ENCODE peak calls at places on chromosomes 12 and 14, in five cellular contexts. C is stimulated activated naive B cell treated with anti-CD40 and anti-IgM and Interleukin-4, amounts not matched to agents 10 μg/mL and 1 μg/mL and 100 μg/mL, for 72 hours; R is Peyer's patch; T is posterior vena cava; E is NCI-H1105. V is an unnamed sample.

GRCh38 chr12:121288941-121289340 is 7.6 kb downstream of the CAMKK2 start:
- DNase-seq in E (no peak), C (no peak), R (no peak), T (no peak), V (no peak)

GRCh38 chr12:48092606-48093005 is 13.3 kb downstream of the SENP1 start:
- DNase-seq in E (no peak), R (no peak), T (no peak), C (no peak), V (no peak)

GRCh38 chr14:67218126-67218525 is 23.1 kb upstream of the PALS1 start:
- DNase-seq in C (no peak), R (no peak), E (no peak), T (no peak), V (no peak)

GRCh38 chr12:110005319-110005973 is 6.2 kb downstream of the ANKRD13A start:
- DNase-seq in R (peak), T (no peak), E (no peak), C (no peak), V (no peak)

GRCh38 chr14:103029936-103030335 is 27.4 kb downstream of the CDC42BPB start:
- DNase-seq in R (no peak), C (no peak), E (no peak), T (no peak), V (no peak)

GRCh38 chr14:20690848-20691640 is 2.5 kb downstream of the ANG start:
- DNase-seq in E (peak), R (peak), T (no peak), C (no peak), V (no peak)

GRCh38 chr12:48795550-48796455 is 6.9 kb upstream of the ADCY6 start:
- DNase-seq in R (peak), E (peak), C (no peak), T (no peak), V (no peak)

GRCh38 chr14:77123381-77124344 is 17.9 kb downstream of the ZDHHC22 start:
- DNase-seq in E (peak), C (peak), R (peak), T (no peak), V (peak)

GRCh38 chr12:122001379-122002209 is 20.1 kb upstream of the BCL7A start:
- DNase-seq in R (no peak), E (peak), T (peak), C (no peak), V (no peak)

GRCh38 chr12:28027328-28027727 is 54.8 kb upstream of the PTHLH start:
- DNase-seq in C (no peak), T (no peak), R (no peak), E (no peak), V (no peak)

GRCh38 chr12:122040579-122041386 is 19.1 kb downstream of the BCL7A start:
- DNase-seq in C (no peak), R (no peak), E (no peak), T (no peak), V (no peak)

GRCh38 chr14:92686411-92686762 is 62.0 kb downstream of the LGMN start:
- DNase-seq in R (no peak), T (no peak), C (no peak), E (no peak), V (no peak)

GRCh38 chr12:127459166-127459565 is 807.8 kb upstream of the TMEM132C start:
- DNase-seq in C (no peak), T (no peak), E (no peak), R (no peak), V (no peak)

GRCh38 chr14:69637503-69638030 is 26.2 kb downstream of the SUSD6 start:
- DNase-seq in E (no peak), C (no peak), R (no peak), T (peak), V (no peak)

GRCh38 chr12:11581179-11581755 is 68.2 kb upstream of the ETV6 start:
- DNase-seq in T (no peak), E (peak), R (peak), C (no peak), V (no peak)

GRCh38 chr12:1776139-1776975 is 44.0 kb upstream of the LRTM2 start:
- DNase-seq in R (no peak), T (no peak), E (no peak), C (no peak), V (no peak)

GRCh38 chr12:1161197-1161596 is 170.2 kb downstream of the ERC1 start:
- DNase-seq in T (no peak), E (no peak), C (no peak), R (no peak), V (no peak)

GRCh38 chr12:104677441-104678089 is 220.8 kb downstream of the CHST11 start:
- DNase-seq in T (no peak), C (no peak), R (no peak), E (no peak), V (no peak)

GRCh38 chr14:39440975-39441374 is 8.7 kb upstream of the FBXO33 start:
- DNase-seq in T (no peak), E (no peak), C (no peak), R (no peak), V (no peak)

GRCh38 chr12:96045566-96045965 is 10.2 kb upstream of the LTA4H start:
- DNase-seq in E (no peak), C (peak), T (no peak), R (no peak), V (no peak)

GRCh38 chr14:74611672-74612345 is at the start of gene LTBP2:
- DNase-seq in E (no peak), T (no peak), C (no peak), R (no peak), V (no peak)

GRCh38 chr12:96427269-96427729 is 27.1 kb upstream of the CDK17 start:
- DNase-seq in T (peak), C (no peak), E (no peak), R (no peak), V (no peak)

GRCh38 chr12:57983150-57983857 is 41.9 kb downstream of the ATP23 start:
- DNase-seq in T (no peak), E (peak), R (no peak), C (no peak), V (no peak)

GRCh38 chr12:105467710-105468366 is 137.3 kb downstream of the C12orf75 start:
- DNase-seq in E (no peak), R (no peak), T (no peak), C (no peak), V (no peak)

GRCh38 chr12:47078733-47079364 is 572 bp upstream of the PCED1B start:
- DNase-seq in E (no peak), R (peak), C (no peak), T (no peak), V (no peak)

GRCh38 chr12:34233618-34234017 is 211.3 kb downstream of the ALG10 start:
- DNase-seq in E (no peak), T (no peak), C (no peak), R (no peak), V (no peak)

GRCh38 chr12:55780695-55781094 is 36.8 kb downstream of the SARNP start:
- DNase-seq in T (no peak), C (no peak), R (no peak), E (no peak), V (no peak)

GRCh38 chr12:116592116-116592637 is 33.0 kb downstream of the MAP1LC3B2 start:
- DNase-seq in E (no peak), R (no peak), T (peak), C (no peak), V (no peak)

GRCh38 chr14:20628063-20628854 is 13.2 kb downstream of the OR6S1 start:
- DNase-seq in T (no peak), C (no peak), R (no peak), E (no peak), V (no peak)

GRCh38 chr12:49126852-49127763 is 4.1 kb downstream of the TUBA1B start:
- DNase-seq in E (no peak), C (no peak), T (no peak), R (no peak), V (no peak)

GRCh38 chr12:27975222-27976136 is 2.9 kb upstream of the PTHLH start:
- DNase-seq in E (no peak), R (no peak), T (peak), C (no peak), V (no peak)

GRCh38 chr12:11015775-11016430 is 6.5 kb downstream of the TAS2R19 start:
- DNase-seq in C (no peak), E (no peak), R (no peak), T (no peak), V (no peak)

GRCh38 chr12:124874988-124875802 is 11.5 kb upstream of the SCARB1 start:
- DNase-seq in R (no peak), C (no peak), E (no peak), T (no peak), V (no peak)

GRCh38 chr12:123058471-123058870 is 78.0 kb downstream of the ARL6IP4 start:
- DNase-seq in E (no peak), C (no peak), R (no peak), T (no peak), V (no peak)